ENCODE peak calls at places on chromosomes 6 and 20, in four cellular contexts. Y, I, X and U are unnamed samples.

GRCh38 chr20:20614391-20614790 is 98.1 kb downstream of the RALGAPA2 start:
- DNase-seq in X (no peak), Y (no peak), I (no peak), U (no peak)

GRCh38 chr6:75611702-75612375 is 10.2 kb downstream of the SENP6 start:
- DNase-seq in Y (no peak), X (no peak), I (no peak), U (no peak)

GRCh38 chr6:35034411-35035171 is 106.5 kb downstream of the TCP11 start:
- DNase-seq in I (peak), X (no peak), Y (peak), U (peak)

GRCh38 chr6:118509009-118509617 is 39.0 kb upstream of the PLN start:
- DNase-seq in Y (no peak), X (peak), I (no peak), U (no peak)

GRCh38 chr20:37259865-37260264 is 1.7 kb downstream of the GHRH start:
- DNase-seq in X (no peak), I (no peak), Y (no peak), U (no peak)

GRCh38 chr6:33621396-33622388 is 570 bp downstream of the ITPR3 start:
- DNase-seq in I (peak), X (no peak), Y (peak), U (peak)

GRCh38 chr6:11575408-11576033 is 38.0 kb downstream of the TMEM170B start:
- DNase-seq in X (peak), Y (no peak), I (no peak), U (no peak)

GRCh38 chr6:159871911-159872310 is 18.9 kb upstream of the MAS1 start:
- DNase-seq in Y (no peak), X (no peak), I (no peak), U (no peak)

GRCh38 chr6:134577998-134578397 is 260.1 kb upstream of the SGK1 start:
- DNase-seq in I (no peak), X (peak), Y (no peak), U (no peak)

GRCh38 chr6:67664942-67665341 is 970.1 kb upstream of the ADGRB3 start:
- DNase-seq in I (no peak), X (no peak), Y (no peak), U (no peak)

GRCh38 chr6:15981956-15982355 is 146.9 kb upstream of the MYLIP start:
- DNase-seq in X (no peak), I (no peak), Y (no peak), U (no peak)

GRCh38 chr6:6003334-6004146 is 3.2 kb downstream of the NRN1 start:
- DNase-seq in Y (no peak), X (no peak), I (peak), U (peak)

GRCh38 chr20:64035066-64035932 is 683 bp upstream of the C20orf204 start:
- DNase-seq in Y (no peak), I (no peak), X (no peak), U (no peak)

GRCh38 chr6:81865712-81866111 is 113.2 kb upstream of the TENT5A start:
- DNase-seq in X (no peak), Y (no peak), I (no peak), U (no peak)

GRCh38 chr6:26268659-26269402 is 96.2 kb upstream of the BTN3A2 start:
- DNase-seq in X (no peak), I (no peak), Y (no peak), U (no peak)

GRCh38 chr20:48594533-48594932 is 233.3 kb downstream of the PREX1 start:
- DNase-seq in X (no peak), Y (no peak), I (no peak), U (no peak)

GRCh38 chr20:34524426-34524825 is 8.2 kb downstream of the DYNLRB1 start:
- DNase-seq in Y (no peak), I (no peak), X (no peak), U (no peak)

GRCh38 chr20:56932575-56933330 is 303.6 kb downstream of the TFAP2C start:
- DNase-seq in Y (no peak), I (no peak), X (no peak), U (no peak)

GRCh38 chr6:137910843-137911456 is 43.9 kb downstream of the TNFAIP3 start:
- DNase-seq in X (no peak), Y (no peak), I (no peak), U (no peak)

GRCh38 chr20:51586005-51586440 is 43.5 kb upstream of the NFATC2 start:
- DNase-seq in X (peak), I (no peak), Y (no peak), U (no peak)

GRCh38 chr6:117495425-117495824 is 13.0 kb downstream of the DCBLD1 start:
- DNase-seq in I (no peak), Y (no peak), X (no peak), U (no peak)

GRCh38 chr20:7692478-7692877 is 247.8 kb downstream of the HAO1 start:
- DNase-seq in Y (no peak), X (no peak), I (no peak), U (no peak)

GRCh38 chr20:59643616-59644061 is 39.3 kb downstream of the PHACTR3 start:
- DNase-seq in X (no peak), I (no peak), Y (no peak), U (no peak)

GRCh38 chr6:170182093-170182780 is 108.6 kb downstream of the DLL1 start:
- DNase-seq in Y (no peak), I (no peak), X (no peak), U (no peak)

GRCh38 chr20:9935285-9935684 is 96.4 kb upstream of the PAK5 start:
- DNase-seq in X (no peak), Y (no peak), I (no peak), U (no peak)

GRCh38 chr20:42752620-42753019 is 437.1 kb downstream of the PTPRT start:
- DNase-seq in X (no peak), Y (no peak), I (no peak), U (no peak)

GRCh38 chr6:10521104-10521808 is at the start of gene GCNT2:
- DNase-seq in I (no peak), X (no peak), Y (no peak), U (peak)

GRCh38 chr6:130713144-130713543 is 114.1 kb upstream of the SMLR1 start:
- DNase-seq in Y (no peak), I (no peak), X (no peak), U (no peak)

GRCh38 chr6:34806738-34807453 is 15.0 kb downstream of the BLTP3A start:
- DNase-seq in Y (no peak), I (no peak), X (no peak), U (no peak)

GRCh38 chr20:16729080-16729479 is 746 bp upstream of the SNRPB2 start:
- DNase-seq in I (no peak), X (no peak), Y (no peak), U (no peak)

GRCh38 chr6:148453906-148454305 is 111.3 kb downstream of the SASH1 start:
- DNase-seq in Y (no peak), X (no peak), I (no peak), U (no peak)

GRCh38 chr20:37502654-37503053 is 18.4 kb upstream of the NNAT start:
- DNase-seq in I (no peak), Y (no peak), X (no peak), U (no peak)

GRCh38 chr6:321158-321438 is 28.8 kb downstream of the DUSP22 start:
- DNase-seq in Y (no peak), X (no peak), I (no peak), U (no peak)
- H3K27ac ChIP-seq in Y (no peak), X (no peak), I (no peak), U (no peak)

DNA sequence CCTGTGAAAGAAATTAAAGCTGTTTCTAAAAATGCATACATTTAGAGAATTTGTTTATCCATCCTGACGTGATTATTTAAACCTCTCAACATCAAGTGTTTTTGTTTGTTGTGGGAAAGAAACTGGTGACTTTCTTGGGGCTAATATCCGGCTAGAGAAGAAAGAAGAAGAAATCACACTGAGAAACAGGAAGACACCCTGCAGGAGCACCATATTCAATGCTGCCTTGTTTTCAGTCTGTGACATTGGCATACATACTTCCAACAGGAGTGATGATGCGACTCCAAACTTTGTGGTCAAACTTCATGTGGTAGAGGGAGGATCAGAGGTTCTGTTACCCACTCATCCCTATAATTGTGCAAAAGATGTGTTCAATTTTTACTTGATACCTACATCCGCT is 997.6 kb upstream of the CITED2 start:
- DNase-seq in X (no peak), Y (no peak), I (no peak), U (no peak)
- H3K27ac ChIP-seq in X (no peak), Y (no peak), I (no peak), U (no peak)

GRCh38 chr6:113277111-113277510 is 580.0 kb upstream of the MARCKS start:
- DNase-seq in I (no peak), X (no peak), Y (no peak), U (no peak)

GRCh38 chr6:113276631-113277030 is 580.5 kb upstream of the MARCKS start:
- DNase-seq in I (no peak), Y (no peak), X (no peak), U (no peak)

DNA sequence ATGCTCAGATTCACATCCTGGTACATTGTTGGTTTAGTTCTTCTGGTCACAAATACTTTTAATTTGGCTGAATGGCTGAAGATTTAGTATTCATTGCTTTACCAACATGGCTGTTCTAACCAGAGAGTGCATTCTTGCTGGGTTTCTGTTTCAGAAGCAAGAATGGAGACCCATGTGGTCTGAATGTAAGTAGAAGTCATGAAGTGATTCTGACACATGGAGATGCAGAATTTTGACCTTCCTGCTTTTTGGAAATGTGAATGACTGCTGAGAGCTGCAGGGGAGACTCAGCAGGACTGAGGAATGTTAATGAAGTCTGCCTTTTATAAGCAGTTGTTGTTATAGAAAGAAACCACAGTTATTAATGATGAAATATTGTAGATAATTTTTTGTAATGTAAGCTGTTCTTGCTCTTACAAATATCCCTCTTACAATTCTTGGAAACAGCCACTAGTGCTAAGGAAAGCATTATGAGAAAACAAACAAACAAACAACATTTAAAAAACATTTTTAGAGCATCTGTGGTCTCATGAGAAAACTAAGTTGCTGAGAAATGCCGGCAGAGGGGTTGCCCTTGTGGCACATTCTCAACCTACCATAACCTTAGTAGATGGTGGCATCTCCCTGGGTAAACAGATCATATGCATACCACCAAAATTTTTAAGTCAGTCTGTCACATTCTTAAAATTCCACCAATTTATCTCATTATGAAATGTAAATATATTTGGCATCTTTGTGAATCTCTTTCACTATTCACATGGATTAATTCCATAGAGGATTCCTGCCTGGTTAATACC is 575.9 kb upstream of the MARCKS start:
- DNase-seq in X (no peak), Y (no peak), I (no peak), U (no peak)
- H3K27ac ChIP-seq in X (no peak), Y (no peak), I (no peak), U (no peak)

DNA sequence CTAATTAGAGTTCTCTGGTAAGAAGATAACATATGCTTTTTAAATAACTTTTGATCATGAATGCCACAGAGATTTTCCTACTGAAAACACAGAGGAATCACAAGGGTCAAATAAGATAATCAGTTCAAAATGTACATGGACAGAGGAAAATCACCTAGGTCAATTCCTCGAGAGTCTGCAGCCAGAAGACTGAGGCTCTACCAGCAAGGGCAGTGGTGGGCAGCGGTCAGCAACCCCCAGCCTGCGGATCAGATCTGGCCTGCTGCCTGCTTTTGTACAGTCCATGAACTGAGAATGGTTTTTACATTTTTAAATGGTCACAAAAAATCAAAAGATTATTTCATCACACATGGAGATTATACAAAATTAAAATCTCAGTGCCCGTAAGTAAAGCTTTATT is 79.0 kb downstream of the FYN start:
- DNase-seq in I (no peak), X (no peak), Y (no peak), U (no peak)
- H3K27ac ChIP-seq in I (no peak), X (no peak), Y (peak), U (peak)